ENCODE peak calls at places on chromosomes 2 and 18, in eight cellular contexts. One of them, this sample, is unnamed.

GRCh38 chr2:62724886-62725711 is 19.6 kb downstream of the EHBP1 start:
- DNase-seq in neuronal stem cell: no peak
- DNase-seq in PC-9: no peak
- DNase-seq in right cardiac atrium: peak; percentile 66
- DNase-seq in pancreas: peak; percentile 31
- DNase-seq in body of pancreas: peak; percentile 43
- DNase-seq in Panc1: no peak
- DNase-seq in lung: no peak
- DNase-seq in this sample: no peak

GRCh38 chr2:27428978-27429541 is 629 bp downstream of the NRBP1 start:
- DNase-seq in neuronal stem cell: peak; percentile 79
- DNase-seq in PC-9: peak; percentile 89
- DNase-seq in right cardiac atrium: peak; percentile 95
- DNase-seq in pancreas: peak; percentile 82
- DNase-seq in body of pancreas: peak; percentile 88
- DNase-seq in Panc1: no peak
- DNase-seq in lung: peak; percentile 82
- DNase-seq in this sample: peak; percentile 28

GRCh38 chr2:40027968-40028367 is 248.9 kb upstream of the THUMPD2 start:
- DNase-seq in neuronal stem cell: no peak
- DNase-seq in PC-9: no peak
- DNase-seq in right cardiac atrium: no peak
- DNase-seq in pancreas: no peak
- DNase-seq in body of pancreas: no peak
- DNase-seq in Panc1: no peak
- DNase-seq in lung: no peak
- DNase-seq in this sample: no peak

GRCh38 chr2:104448661-104449410 is 405.1 kb upstream of the POU3F3 start:
- DNase-seq in neuronal stem cell: no peak
- DNase-seq in PC-9: no peak
- DNase-seq in right cardiac atrium: no peak
- DNase-seq in pancreas: no peak
- DNase-seq in body of pancreas: no peak
- DNase-seq in Panc1: no peak
- DNase-seq in lung: no peak
- DNase-seq in this sample: no peak

GRCh38 chr2:171433763-171434670 is at the start of the genes DCAF17 and METTL8:
- DNase-seq in neuronal stem cell: peak; percentile 95
- DNase-seq in PC-9: peak; percentile 98
- DNase-seq in right cardiac atrium: peak; percentile 98
- DNase-seq in pancreas: peak; percentile 96
- DNase-seq in body of pancreas: peak; percentile 95
- DNase-seq in Panc1: peak; percentile 81
- DNase-seq in lung: peak; percentile 95
- DNase-seq in this sample: peak; percentile 92

GRCh38 chr2:215358891-215359575 is 47.2 kb downstream of the ATIC start:
- DNase-seq in neuronal stem cell: no peak
- DNase-seq in PC-9: no peak
- DNase-seq in right cardiac atrium: no peak
- DNase-seq in pancreas: no peak
- DNase-seq in body of pancreas: no peak
- DNase-seq in Panc1: no peak
- DNase-seq in lung: no peak
- DNase-seq in this sample: no peak

GRCh38 chr18:12768622-12769021 is 65.8 kb downstream of the PSMG2 start:
- DNase-seq in neuronal stem cell: no peak
- DNase-seq in PC-9: no peak
- DNase-seq in right cardiac atrium: no peak
- DNase-seq in pancreas: no peak
- DNase-seq in body of pancreas: no peak
- DNase-seq in Panc1: no peak
- DNase-seq in lung: no peak
- DNase-seq in this sample: no peak

GRCh38 chr2:19038096-19039015 is 320.1 kb downstream of the OSR1 start:
- DNase-seq in neuronal stem cell: no peak
- DNase-seq in PC-9: no peak
- DNase-seq in right cardiac atrium: no peak
- DNase-seq in pancreas: no peak
- DNase-seq in body of pancreas: no peak
- DNase-seq in Panc1: no peak
- DNase-seq in lung: no peak
- DNase-seq in this sample: no peak

GRCh38 chr2:164412831-164413230 is 208.5 kb downstream of the GRB14 start:
- DNase-seq in neuronal stem cell: no peak
- DNase-seq in PC-9: no peak
- DNase-seq in right cardiac atrium: no peak
- DNase-seq in pancreas: no peak
- DNase-seq in body of pancreas: no peak
- DNase-seq in Panc1: no peak
- DNase-seq in lung: no peak
- DNase-seq in this sample: no peak

GRCh38 chr2:160306985-160307384 is 106.9 kb upstream of the ITGB6 start:
- DNase-seq in neuronal stem cell: no peak
- DNase-seq in PC-9: no peak
- DNase-seq in right cardiac atrium: no peak
- DNase-seq in pancreas: no peak
- DNase-seq in body of pancreas: no peak
- DNase-seq in Panc1: no peak
- DNase-seq in lung: no peak
- DNase-seq in this sample: no peak

GRCh38 chr2:43675646-43676321 is 445 bp downstream of the C1GALT1C1L start:
- DNase-seq in neuronal stem cell: no peak
- DNase-seq in PC-9: no peak
- DNase-seq in right cardiac atrium: no peak
- DNase-seq in pancreas: no peak
- DNase-seq in body of pancreas: no peak
- DNase-seq in Panc1: no peak
- DNase-seq in lung: no peak
- DNase-seq in this sample: no peak

GRCh38 chr2:70083344-70084156 is 3.7 kb upstream of the PCBP1 start:
- DNase-seq in neuronal stem cell: no peak
- DNase-seq in PC-9: peak; percentile 29
- DNase-seq in right cardiac atrium: no peak
- DNase-seq in pancreas: no peak
- DNase-seq in body of pancreas: no peak
- DNase-seq in Panc1: no peak
- DNase-seq in lung: no peak
- DNase-seq in this sample: peak; percentile 29

GRCh38 chr18:79664525-79665125 is 15.0 kb upstream of the CTDP1 start:
- DNase-seq in neuronal stem cell: no peak
- DNase-seq in PC-9: no peak
- DNase-seq in right cardiac atrium: no peak
- DNase-seq in pancreas: no peak
- DNase-seq in body of pancreas: no peak
- DNase-seq in Panc1: peak; percentile 64
- DNase-seq in lung: no peak
- DNase-seq in this sample: no peak

GRCh38 chr2:88671786-88672427 is 19.6 kb upstream of the RPIA start:
- DNase-seq in neuronal stem cell: peak; percentile 27
- DNase-seq in PC-9: peak; percentile 8
- DNase-seq in right cardiac atrium: no peak
- DNase-seq in pancreas: no peak
- DNase-seq in body of pancreas: no peak
- DNase-seq in Panc1: no peak
- DNase-seq in lung: no peak
- DNase-seq in this sample: no peak

GRCh38 chr2:195721042-195721441 is 64.0 kb downstream of the SLC39A10 start:
- DNase-seq in neuronal stem cell: no peak
- DNase-seq in PC-9: no peak
- DNase-seq in right cardiac atrium: no peak
- DNase-seq in pancreas: no peak
- DNase-seq in body of pancreas: no peak
- DNase-seq in Panc1: no peak
- DNase-seq in lung: no peak
- DNase-seq in this sample: no peak

GRCh38 chr2:317501-318424 is 29.9 kb upstream of the ALKAL2 start:
- DNase-seq in neuronal stem cell: peak; percentile 82
- DNase-seq in PC-9: no peak
- DNase-seq in right cardiac atrium: peak; percentile 26
- DNase-seq in pancreas: no peak
- DNase-seq in body of pancreas: no peak
- DNase-seq in Panc1: no peak
- DNase-seq in lung: no peak
- DNase-seq in this sample: no peak

GRCh38 chr2:33023732-33024301 is 77.1 kb downstream of the LTBP1 start:
- DNase-seq in neuronal stem cell: no peak
- DNase-seq in PC-9: no peak
- DNase-seq in right cardiac atrium: no peak
- DNase-seq in pancreas: no peak
- DNase-seq in body of pancreas: no peak
- DNase-seq in Panc1: no peak
- DNase-seq in lung: no peak
- DNase-seq in this sample: no peak

GRCh38 chr18:53551868-53552426 is 672.5 kb downstream of the MBD2 start:
- DNase-seq in neuronal stem cell: no peak
- DNase-seq in PC-9: no peak
- DNase-seq in right cardiac atrium: peak; percentile 74
- DNase-seq in pancreas: no peak
- DNase-seq in body of pancreas: no peak
- DNase-seq in Panc1: no peak
- DNase-seq in lung: no peak
- DNase-seq in this sample: no peak

GRCh38 chr2:73914667-73915066 is 12.0 kb upstream of the DGUOK start:
- DNase-seq in neuronal stem cell: no peak
- DNase-seq in PC-9: no peak
- DNase-seq in right cardiac atrium: no peak
- DNase-seq in pancreas: no peak
- DNase-seq in body of pancreas: no peak
- DNase-seq in Panc1: no peak
- DNase-seq in lung: no peak
- DNase-seq in this sample: no peak

GRCh38 chr2:212005077-212005671 is 533.4 kb downstream of the ERBB4 start:
- DNase-seq in neuronal stem cell: peak; percentile 15
- DNase-seq in PC-9: no peak
- DNase-seq in right cardiac atrium: peak; percentile 53
- DNase-seq in pancreas: no peak
- DNase-seq in body of pancreas: no peak
- DNase-seq in Panc1: peak; percentile 8
- DNase-seq in lung: peak; percentile 36
- DNase-seq in this sample: no peak

GRCh38 chr2:36713300-36713699 is 16.8 kb downstream of the VIT start:
- DNase-seq in neuronal stem cell: no peak
- DNase-seq in PC-9: no peak
- DNase-seq in right cardiac atrium: no peak
- DNase-seq in pancreas: no peak
- DNase-seq in body of pancreas: no peak
- DNase-seq in Panc1: no peak
- DNase-seq in lung: no peak
- DNase-seq in this sample: no peak

GRCh38 chr2:230912046-230912445 is 13.0 kb downstream of the GPR55 start:
- DNase-seq in neuronal stem cell: no peak
- DNase-seq in PC-9: no peak
- DNase-seq in right cardiac atrium: no peak
- DNase-seq in pancreas: peak; percentile 5
- DNase-seq in body of pancreas: no peak
- DNase-seq in Panc1: no peak
- DNase-seq in lung: no peak
- DNase-seq in this sample: no peak

GRCh38 chr2:241869087-241869961 is at the start of gene RTP5:
- DNase-seq in neuronal stem cell: no peak
- DNase-seq in PC-9: no peak
- DNase-seq in right cardiac atrium: no peak
- DNase-seq in pancreas: no peak
- DNase-seq in body of pancreas: no peak
- DNase-seq in Panc1: no peak
- DNase-seq in lung: no peak
- DNase-seq in this sample: no peak

GRCh38 chr2:145563752-145564615 is 1044.1 kb upstream of the ZEB2 start:
- DNase-seq in neuronal stem cell: no peak
- DNase-seq in PC-9: peak; percentile 11
- DNase-seq in right cardiac atrium: no peak
- DNase-seq in pancreas: peak; percentile 42
- DNase-seq in body of pancreas: peak; percentile 31
- DNase-seq in Panc1: no peak
- DNase-seq in lung: peak; percentile 30
- DNase-seq in this sample: no peak

GRCh38 chr2:8607591-8607990 is 74.3 kb upstream of the ID2 start:
- DNase-seq in neuronal stem cell: no peak
- DNase-seq in PC-9: no peak
- DNase-seq in right cardiac atrium: no peak
- DNase-seq in pancreas: no peak
- DNase-seq in body of pancreas: no peak
- DNase-seq in Panc1: no peak
- DNase-seq in lung: no peak
- DNase-seq in this sample: no peak

GRCh38 chr2:3971313-3972192 is 268.2 kb downstream of the DCDC2C start:
- DNase-seq in neuronal stem cell: no peak
- DNase-seq in PC-9: no peak
- DNase-seq in right cardiac atrium: no peak
- DNase-seq in pancreas: no peak
- DNase-seq in body of pancreas: no peak
- DNase-seq in Panc1: no peak
- DNase-seq in lung: peak; percentile 5
- DNase-seq in this sample: no peak
- H3K9me3 ChIP-seq in neuronal stem cell: peaks cover 12% of the 10 kb centered on the region
- H3K9me3 ChIP-seq in PC-9: no peaks in the 10 kb centered on the region
- H3K9me3 ChIP-seq in right cardiac atrium: no peaks in the 10 kb centered on the region
- H3K9me3 ChIP-seq in pancreas: no peaks in the 10 kb centered on the region
- H3K9me3 ChIP-seq in body of pancreas: no peaks in the 10 kb centered on the region
- H3K9me3 ChIP-seq in Panc1: no peaks in the 10 kb centered on the region
- H3K9me3 ChIP-seq in lung: no peaks in the 10 kb centered on the region
- H3K9me3 ChIP-seq in this sample: no peaks in the 10 kb centered on the region

GRCh38 chr2:71323386-71323785 is 8.2 kb upstream of the ZNF638 start:
- DNase-seq in neuronal stem cell: no peak
- DNase-seq in PC-9: no peak
- DNase-seq in right cardiac atrium: no peak
- DNase-seq in pancreas: no peak
- DNase-seq in body of pancreas: no peak
- DNase-seq in Panc1: no peak
- DNase-seq in lung: no peak
- DNase-seq in this sample: no peak
- H3K9me3 ChIP-seq in neuronal stem cell: no peaks in the 10 kb centered on the region
- H3K9me3 ChIP-seq in PC-9: peaks cover 3% of the 10 kb centered on the region
- H3K9me3 ChIP-seq in right cardiac atrium: no peaks in the 10 kb centered on the region
- H3K9me3 ChIP-seq in pancreas: no peaks in the 10 kb centered on the region
- H3K9me3 ChIP-seq in body of pancreas: no peaks in the 10 kb centered on the region
- H3K9me3 ChIP-seq in Panc1: no peaks in the 10 kb centered on the region
- H3K9me3 ChIP-seq in lung: no peaks in the 10 kb centered on the region
- H3K9me3 ChIP-seq in this sample: peaks cover 3% of the 10 kb centered on the region

DNA sequence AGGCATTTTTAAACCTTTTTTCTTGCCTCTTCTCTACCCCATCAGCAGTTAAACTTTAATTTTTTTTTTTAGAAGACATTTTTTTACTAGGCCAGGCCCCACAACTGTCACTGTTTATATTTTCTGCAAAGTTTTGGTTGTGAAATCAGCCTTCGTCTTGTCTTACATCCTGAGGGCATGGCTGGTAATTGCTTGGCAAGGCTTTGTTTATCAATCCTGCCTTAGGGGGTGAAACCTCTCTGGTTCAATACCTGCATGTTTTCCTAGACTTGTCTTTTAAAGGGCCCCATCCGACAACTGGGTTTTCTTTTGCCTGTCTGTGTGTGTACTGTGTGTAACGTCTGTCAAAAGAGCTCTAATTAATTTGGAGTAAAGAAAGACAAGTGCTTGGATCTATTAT is 330.0 kb upstream of the CWC22 start:
- DNase-seq in neuronal stem cell: no peak
- DNase-seq in PC-9: no peak
- DNase-seq in right cardiac atrium: no peak
- DNase-seq in pancreas: no peak
- DNase-seq in body of pancreas: no peak
- DNase-seq in Panc1: no peak
- DNase-seq in lung: no peak
- DNase-seq in this sample: no peak
- H3K9me3 ChIP-seq in neuronal stem cell: peaks cover 4% of the 10 kb centered on the region
- H3K9me3 ChIP-seq in PC-9: peaks cover 20% of the 10 kb centered on the region
- H3K9me3 ChIP-seq in right cardiac atrium: no peaks in the 10 kb centered on the region
- H3K9me3 ChIP-seq in pancreas: no peaks in the 10 kb centered on the region
- H3K9me3 ChIP-seq in body of pancreas: no peaks in the 10 kb centered on the region
- H3K9me3 ChIP-seq in Panc1: peaks cover 26% of the 10 kb centered on the region
- H3K9me3 ChIP-seq in lung: peaks cover 15% of the 10 kb centered on the region
- H3K9me3 ChIP-seq in this sample: peaks cover 4% of the 10 kb centered on the region

GRCh38 chr18:14969507-14969906 is 221.5 kb downstream of the ANKRD30B start:
- DNase-seq in neuronal stem cell: no peak
- DNase-seq in PC-9: no peak
- DNase-seq in right cardiac atrium: no peak
- DNase-seq in pancreas: no peak
- DNase-seq in body of pancreas: no peak
- DNase-seq in Panc1: no peak
- DNase-seq in lung: no peak
- DNase-seq in this sample: no peak
- H3K9me3 ChIP-seq in neuronal stem cell: peaks cover 12% of the 10 kb centered on the region
- H3K9me3 ChIP-seq in PC-9: no peaks in the 10 kb centered on the region
- H3K9me3 ChIP-seq in right cardiac atrium: no peaks in the 10 kb centered on the region
- H3K9me3 ChIP-seq in pancreas: no peaks in the 10 kb centered on the region
- H3K9me3 ChIP-seq in body of pancreas: no peaks in the 10 kb centered on the region
- H3K9me3 ChIP-seq in Panc1: no peaks in the 10 kb centered on the region
- H3K9me3 ChIP-seq in lung: no peaks in the 10 kb centered on the region
- H3K9me3 ChIP-seq in this sample: no peaks in the 10 kb centered on the region

This sample was measured in T-helper 17 cell.